ENCODE peak calls at places on chromosomes 1 and 21, in four cellular contexts. One of them, this sample, is unnamed.

GRCh38 chr1:57860333-57860732 is 436.5 kb upstream of the DAB1 start:
- DNase-seq in posterior cingulate gyrus: peak
- DNase-seq in heart left ventricle: no peak
- DNase-seq in fibroblast of mammary gland: no peak
- DNase-seq in this sample: no peak

GRCh38 chr1:166811691-166812090 is 27.6 kb upstream of the POGK start:
- DNase-seq in posterior cingulate gyrus: no peak
- DNase-seq in heart left ventricle: no peak
- DNase-seq in fibroblast of mammary gland: peak
- DNase-seq in this sample: peak

GRCh38 chr1:28002600-28002999 is 42.8 kb downstream of the XKR8 start:
- DNase-seq in fibroblast of mammary gland: no peak
- DNase-seq in heart left ventricle: no peak
- DNase-seq in posterior cingulate gyrus: no peak
- DNase-seq in this sample: no peak

GRCh38 chr1:38700077-38700470 is 159.5 kb downstream of the RRAGC start:
- DNase-seq in fibroblast of mammary gland: no peak
- DNase-seq in heart left ventricle: no peak
- DNase-seq in posterior cingulate gyrus: no peak
- DNase-seq in this sample: no peak

GRCh38 chr1:233412812-233413211 is 85.3 kb downstream of the MAP3K21 start:
- DNase-seq in posterior cingulate gyrus: no peak
- DNase-seq in heart left ventricle: no peak
- DNase-seq in fibroblast of mammary gland: peak
- DNase-seq in this sample: no peak

GRCh38 chr1:115496904-115497527 is 144.8 kb upstream of the VANGL1 start:
- DNase-seq in heart left ventricle: no peak
- DNase-seq in fibroblast of mammary gland: peak
- DNase-seq in posterior cingulate gyrus: no peak
- DNase-seq in this sample: peak

GRCh38 chr21:17679002-17679600 is 66.4 kb upstream of the BTG3 start:
- DNase-seq in heart left ventricle: no peak
- DNase-seq in posterior cingulate gyrus: no peak
- DNase-seq in fibroblast of mammary gland: peak
- DNase-seq in this sample: peak

GRCh38 chr1:207458409-207458808 is 4.3 kb downstream of the CR2 start:
- DNase-seq in fibroblast of mammary gland: no peak
- DNase-seq in heart left ventricle: no peak
- DNase-seq in posterior cingulate gyrus: no peak
- DNase-seq in this sample: no peak

GRCh38 chr1:201653883-201654282 is 115.0 kb downstream of the NAV1 start:
- DNase-seq in heart left ventricle: no peak
- DNase-seq in posterior cingulate gyrus: no peak
- DNase-seq in fibroblast of mammary gland: peak
- DNase-seq in this sample: peak

GRCh38 chr1:187229496-187229895 is 400.7 kb downstream of the PLA2G4A start:
- DNase-seq in posterior cingulate gyrus: no peak
- DNase-seq in fibroblast of mammary gland: no peak
- DNase-seq in heart left ventricle: no peak
- DNase-seq in this sample: no peak

GRCh38 chr1:23100074-23100748 is 68.4 kb downstream of the LUZP1 start:
- DNase-seq in fibroblast of mammary gland: peak
- DNase-seq in posterior cingulate gyrus: no peak
- DNase-seq in heart left ventricle: peak
- DNase-seq in this sample: peak

GRCh38 chr1:23718482-23718881 is 24.8 kb upstream of the ELOA start:
- DNase-seq in posterior cingulate gyrus: no peak
- DNase-seq in heart left ventricle: no peak
- DNase-seq in fibroblast of mammary gland: peak
- DNase-seq in this sample: peak

GRCh38 chr1:226628624-226629155 is 80.1 kb downstream of the STUM start:
- DNase-seq in posterior cingulate gyrus: no peak
- DNase-seq in heart left ventricle: no peak
- DNase-seq in fibroblast of mammary gland: no peak
- DNase-seq in this sample: no peak

GRCh38 chr1:29708381-29708780 is 472.1 kb downstream of the PTPRU start:
- DNase-seq in posterior cingulate gyrus: no peak
- DNase-seq in fibroblast of mammary gland: peak
- DNase-seq in heart left ventricle: no peak
- DNase-seq in this sample: peak

GRCh38 chr1:18938707-18939070 is 17.8 kb downstream of the IFFO2 start:
- DNase-seq in heart left ventricle: no peak
- DNase-seq in fibroblast of mammary gland: no peak
- DNase-seq in posterior cingulate gyrus: no peak
- DNase-seq in this sample: no peak

GRCh38 chr1:16026723-16027484 is 5.1 kb downstream of the CLCNKA start:
- DNase-seq in posterior cingulate gyrus: no peak
- DNase-seq in heart left ventricle: no peak
- DNase-seq in fibroblast of mammary gland: no peak
- DNase-seq in this sample: peak